ENCODE peak calls at places on chromosomes 12 and 14, in four cellular contexts. One of them, this sample, is unnamed.

GRCh38 chr14:61609143-61609851 is 86.0 kb upstream of the HIF1A start:
- DNase-seq in IMR-90: peak
- DNase-seq in K562: no peak
- DNase-seq in SK-N-SH: peak
- DNase-seq in this sample: no peak

GRCh38 chr12:75479963-75480461 is 543 bp upstream of the GLIPR1 start:
- DNase-seq in SK-N-SH: no peak
- DNase-seq in IMR-90: peak
- DNase-seq in K562: no peak
- DNase-seq in this sample: no peak

GRCh38 chr14:103707329-103708263 is 7.7 kb downstream of the XRCC3 start:
- DNase-seq in K562: no peak
- DNase-seq in IMR-90: no peak
- DNase-seq in SK-N-SH: no peak
- DNase-seq in this sample: no peak

GRCh38 chr12:76919388-76920181 is 40.8 kb upstream of the CSRP2 start:
- DNase-seq in SK-N-SH: no peak
- DNase-seq in IMR-90: no peak
- DNase-seq in K562: no peak
- DNase-seq in this sample: no peak

GRCh38 chr12:120652671-120653435 is 12.4 kb downstream of the CABP1 start:
- DNase-seq in K562: no peak
- DNase-seq in SK-N-SH: no peak
- DNase-seq in IMR-90: no peak
- DNase-seq in this sample: no peak

GRCh38 chr12:27969011-27969900 is 3.3 kb downstream of the PTHLH start:
- DNase-seq in K562: no peak
- DNase-seq in IMR-90: peak
- DNase-seq in SK-N-SH: peak
- DNase-seq in this sample: peak

GRCh38 chr14:56116128-56116900 is 1.9 kb upstream of the PELI2 start:
- DNase-seq in IMR-90: no peak
- DNase-seq in SK-N-SH: no peak
- DNase-seq in K562: no peak
- DNase-seq in this sample: no peak

GRCh38 chr14:39998114-39998513 is 565.9 kb upstream of the FBXO33 start:
- DNase-seq in K562: no peak
- DNase-seq in SK-N-SH: no peak
- DNase-seq in IMR-90: no peak
- DNase-seq in this sample: no peak

GRCh38 chr12:116528067-116528466 is 31.1 kb upstream of the MAP1LC3B2 start:
- DNase-seq in K562: no peak
- DNase-seq in IMR-90: peak
- DNase-seq in SK-N-SH: no peak
- DNase-seq in this sample: peak

GRCh38 chr12:100077367-100077766 is 65.3 kb downstream of the BLTP3B start:
- DNase-seq in SK-N-SH: peak
- DNase-seq in IMR-90: no peak
- DNase-seq in K562: no peak
- DNase-seq in this sample: no peak

GRCh38 chr12:43009307-43009706 is 419.8 kb upstream of the PRICKLE1 start:
- DNase-seq in SK-N-SH: peak
- DNase-seq in IMR-90: no peak
- DNase-seq in K562: no peak
- DNase-seq in this sample: no peak

GRCh38 chr12:122094261-122094734 is 15.7 kb downstream of the MLXIP start:
- DNase-seq in SK-N-SH: no peak
- DNase-seq in K562: no peak
- DNase-seq in IMR-90: no peak
- DNase-seq in this sample: no peak

GRCh38 chr12:57096099-57096572 is 7.2 kb downstream of the NAB2 start:
- DNase-seq in K562: peak
- DNase-seq in IMR-90: no peak
- DNase-seq in SK-N-SH: peak
- DNase-seq in this sample: no peak

GRCh38 chr14:98173291-98173690 is 1098.7 kb downstream of the BCL11B start:
- DNase-seq in IMR-90: no peak
- DNase-seq in SK-N-SH: no peak
- DNase-seq in K562: no peak
- DNase-seq in this sample: no peak

GRCh38 chr14:62117010-62117717 is 354.9 kb downstream of the SNAPC1 start:
- DNase-seq in SK-N-SH: peak
- DNase-seq in IMR-90: peak
- DNase-seq in K562: no peak
- DNase-seq in this sample: peak

GRCh38 chr14:97402279-97402678 is 605.1 kb downstream of the VRK1 start:
- DNase-seq in K562: no peak
- DNase-seq in SK-N-SH: no peak
- DNase-seq in IMR-90: no peak
- DNase-seq in this sample: no peak

GRCh38 chr14:38669027-38669426 is 413.1 kb upstream of the CLEC14A start:
- DNase-seq in K562: no peak
- DNase-seq in IMR-90: no peak
- DNase-seq in SK-N-SH: no peak
- DNase-seq in this sample: no peak

GRCh38 chr12:4214912-4215861 is 58.4 kb upstream of the CCND2 start:
- DNase-seq in K562: no peak
- DNase-seq in IMR-90: no peak
- DNase-seq in SK-N-SH: no peak
- DNase-seq in this sample: no peak

GRCh38 chr14:73771848-73772705 is 57.9 kb upstream of the PNMA1 start:
- DNase-seq in K562: peak
- DNase-seq in IMR-90: peak
- DNase-seq in SK-N-SH: peak
- DNase-seq in this sample: no peak

GRCh38 chr12:121092034-121092433 is 40.6 kb upstream of the P2RX7 start:
- DNase-seq in SK-N-SH: no peak
- DNase-seq in IMR-90: no peak
- DNase-seq in K562: no peak
- DNase-seq in this sample: no peak

GRCh38 chr14:46490150-46490769 is 161.3 kb downstream of the RPL10L start:
- DNase-seq in IMR-90: no peak
- DNase-seq in SK-N-SH: no peak
- DNase-seq in K562: no peak
- DNase-seq in this sample: peak

GRCh38 chr14:103544627-103545218 is 15.7 kb downstream of the TRMT61A start:
- DNase-seq in IMR-90: no peak
- DNase-seq in SK-N-SH: no peak
- DNase-seq in K562: no peak
- DNase-seq in this sample: no peak

GRCh38 chr12:121789233-121789781 is 4.2 kb downstream of the RHOF start:
- DNase-seq in IMR-90: no peak
- DNase-seq in K562: no peak
- DNase-seq in SK-N-SH: no peak
- DNase-seq in this sample: no peak

GRCh38 chr12:5807538-5808219 is 137.4 kb downstream of the ANO2 start:
- DNase-seq in IMR-90: peak
- DNase-seq in K562: no peak
- DNase-seq in SK-N-SH: no peak
- DNase-seq in this sample: no peak

GRCh38 chr12:127383281-127383680 is 883.7 kb upstream of the TMEM132C start:
- DNase-seq in K562: no peak
- DNase-seq in IMR-90: no peak
- DNase-seq in SK-N-SH: no peak
- DNase-seq in this sample: no peak

GRCh38 chr12:4353785-4354208 is 25.7 kb downstream of the FGF23 start:
- DNase-seq in IMR-90: no peak
- DNase-seq in K562: no peak
- DNase-seq in SK-N-SH: peak
- DNase-seq in this sample: no peak

GRCh38 chr14:53946404-53947400 is 9.9 kb downstream of the BMP4 start:
- DNase-seq in IMR-90: no peak
- DNase-seq in K562: no peak
- DNase-seq in SK-N-SH: peak
- DNase-seq in this sample: no peak

GRCh38 chr14:70845601-70846000 is 36.3 kb upstream of the MAP3K9 start:
- DNase-seq in SK-N-SH: no peak
- DNase-seq in K562: no peak
- DNase-seq in IMR-90: no peak
- DNase-seq in this sample: no peak

GRCh38 chr14:105229099-105229655 is 19.2 kb upstream of the BTBD6 start:
- DNase-seq in SK-N-SH: no peak
- DNase-seq in K562: no peak
- DNase-seq in IMR-90: no peak
- DNase-seq in this sample: no peak

GRCh38 chr14:77026166-77026929 is 2.2 kb downstream of the IRF2BPL start:
- DNase-seq in SK-N-SH: peak
- DNase-seq in K562: no peak
- DNase-seq in IMR-90: peak
- DNase-seq in this sample: peak

GRCh38 chr14:76236172-76237130 is 84.7 kb downstream of the GPATCH2L start:
- DNase-seq in K562: no peak
- DNase-seq in SK-N-SH: no peak
- DNase-seq in IMR-90: peak
- DNase-seq in this sample: no peak

GRCh38 chr12:6347367-6348338 is 5.8 kb upstream of the TNFRSF1A start:
- DNase-seq in IMR-90: peak
- DNase-seq in SK-N-SH: no peak
- DNase-seq in K562: no peak
- DNase-seq in this sample: no peak

GRCh38 chr12:3293446-3294161 is 197.4 kb upstream of the PRMT8 start:
- DNase-seq in SK-N-SH: no peak
- DNase-seq in IMR-90: peak
- DNase-seq in K562: no peak
- DNase-seq in this sample: peak

DNA sequence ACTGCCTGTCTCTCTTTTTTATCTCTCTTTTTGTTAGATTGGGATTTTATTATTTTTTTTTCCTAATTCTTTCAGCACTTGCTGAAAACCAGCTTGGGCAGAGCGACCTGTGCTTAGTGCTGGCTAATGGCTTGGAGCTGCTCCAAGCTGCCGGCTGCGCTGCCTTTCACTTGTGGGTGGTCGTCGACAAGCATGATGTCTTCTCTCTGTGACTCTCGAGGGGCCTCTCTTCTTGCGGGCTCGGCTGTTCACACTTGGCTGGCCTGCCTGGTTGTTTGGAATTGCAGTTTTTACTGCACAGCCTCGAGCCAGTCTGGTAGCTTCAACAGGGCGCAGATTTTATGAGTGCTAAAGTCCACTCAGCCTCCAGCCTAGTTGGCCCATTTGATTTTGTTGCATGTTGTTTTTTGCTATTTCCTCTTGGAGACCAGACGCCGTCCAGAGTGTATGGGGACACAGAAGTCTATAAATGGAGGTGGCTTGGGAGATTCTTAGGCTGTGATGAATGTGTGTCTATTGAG is 18.6 kb downstream of the TPCN1 start:
- DNase-seq in IMR-90: no peak
- DNase-seq in SK-N-SH: no peak
- DNase-seq in K562: no peak
- DNase-seq in this sample: no peak
- TF ChIP-seq RCOR1 in IMR-90: no peak
- TF ChIP-seq RCOR1 in SK-N-SH: no peak
- TF ChIP-seq RCOR1 in K562: no peak
- TF ChIP-seq RCOR1 in this sample: no peak

GRCh38 chr12:51450816-51451215 is 26.2 kb downstream of the SLC4A8 start:
- DNase-seq in SK-N-SH: no peak
- DNase-seq in K562: no peak
- DNase-seq in IMR-90: no peak
- DNase-seq in this sample: no peak
- TF ChIP-seq RCOR1 in SK-N-SH: no peak
- TF ChIP-seq RCOR1 in K562: no peak
- TF ChIP-seq RCOR1 in IMR-90: no peak
- TF ChIP-seq RCOR1 in this sample: no peak

DNA sequence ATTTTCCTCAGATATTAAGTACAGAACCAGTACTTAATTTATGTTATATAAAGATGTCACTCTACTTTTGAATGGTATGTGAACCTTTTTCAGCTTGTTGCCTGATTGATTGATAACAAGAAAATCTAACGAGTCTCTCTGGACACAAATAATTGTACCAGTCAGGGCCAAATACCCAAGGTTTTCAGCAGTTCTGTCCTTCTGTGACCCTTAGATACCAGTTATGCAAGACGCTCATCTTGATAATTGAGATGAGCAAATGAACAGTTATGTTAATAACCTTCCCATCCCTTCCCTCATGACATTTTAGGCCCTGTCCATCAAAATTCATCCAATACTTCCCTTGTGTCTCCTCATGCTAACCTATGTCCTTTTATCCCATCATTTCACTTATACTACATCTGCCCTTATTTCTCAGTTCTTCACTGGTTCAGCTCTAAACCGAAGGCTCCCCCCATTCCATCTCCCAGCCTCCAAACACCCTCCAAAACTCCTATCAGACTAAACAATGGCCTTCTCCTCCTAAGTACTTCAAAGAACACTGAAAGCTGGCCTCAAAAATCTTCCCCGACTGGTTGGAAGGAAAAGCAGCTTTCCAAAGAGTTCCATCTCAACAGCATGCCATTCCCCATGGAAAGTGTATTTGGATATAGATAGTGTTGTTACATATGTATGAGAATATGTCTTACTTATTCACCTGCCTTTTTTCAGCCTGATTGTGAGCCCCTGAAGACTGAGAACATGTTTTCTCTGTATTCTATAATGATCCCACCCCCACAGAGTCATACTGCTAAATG is 185.7 kb upstream of the G2E3 start:
- DNase-seq in SK-N-SH: no peak
- DNase-seq in IMR-90: no peak
- DNase-seq in K562: no peak
- DNase-seq in this sample: no peak
- TF ChIP-seq RCOR1 in SK-N-SH: no peak
- TF ChIP-seq RCOR1 in IMR-90: no peak
- TF ChIP-seq RCOR1 in K562: no peak
- TF ChIP-seq RCOR1 in this sample: no peak

GRCh38 chr12:124764870-124765570 is 98.6 kb downstream of the SCARB1 start:
- DNase-seq in IMR-90: peak
- DNase-seq in SK-N-SH: no peak
- DNase-seq in K562: no peak
- DNase-seq in this sample: no peak
- TF ChIP-seq RCOR1 in IMR-90: no peak
- TF ChIP-seq RCOR1 in SK-N-SH: no peak
- TF ChIP-seq RCOR1 in K562: no peak
- TF ChIP-seq RCOR1 in this sample: no peak